ENCODE peak calls at places on chromosomes 2 and 18, in four cellular contexts. One of them, this sample, is unnamed.

GRCh38 chr2:215619989-215620388 is 184.1 kb upstream of the FN1 start:
- DNase-seq in H1: no peak
- DNase-seq in trophoblast cell: peak
- DNase-seq in neuronal stem cell: no peak
- DNase-seq in this sample: no peak

GRCh38 chr2:237324446-237325236 is 89.3 kb downstream of the COL6A3 start:
- DNase-seq in trophoblast cell: peak
- DNase-seq in H1: no peak
- DNase-seq in neuronal stem cell: no peak
- DNase-seq in this sample: peak

GRCh38 chr18:68263481-68263880 is 451.4 kb downstream of the TMX3 start:
- DNase-seq in H1: no peak
- DNase-seq in trophoblast cell: no peak
- DNase-seq in neuronal stem cell: no peak
- DNase-seq in this sample: peak

GRCh38 chr2:23693606-23693951 is 233.3 kb downstream of the ATAD2B start:
- DNase-seq in neuronal stem cell: no peak
- DNase-seq in H1: no peak
- DNase-seq in trophoblast cell: no peak
- DNase-seq in this sample: no peak

GRCh38 chr2:11688222-11689069 is 18.5 kb upstream of the NTSR2 start:
- DNase-seq in trophoblast cell: peak
- DNase-seq in H1: peak
- DNase-seq in neuronal stem cell: peak
- DNase-seq in this sample: peak

GRCh38 chr18:79227617-79228016 is 158.4 kb downstream of the ATP9B start:
- DNase-seq in trophoblast cell: no peak
- DNase-seq in H1: no peak
- DNase-seq in neuronal stem cell: no peak
- DNase-seq in this sample: no peak

GRCh38 chr2:105749583-105750399 is 5.1 kb downstream of the NCK2 start:
- DNase-seq in neuronal stem cell: no peak
- DNase-seq in H1: no peak
- DNase-seq in trophoblast cell: no peak
- DNase-seq in this sample: peak

GRCh38 chr2:26623541-26624497 is 17.3 kb downstream of the CIB4 start:
- DNase-seq in H1: no peak
- DNase-seq in trophoblast cell: no peak
- DNase-seq in neuronal stem cell: no peak
- DNase-seq in this sample: peak

DNA sequence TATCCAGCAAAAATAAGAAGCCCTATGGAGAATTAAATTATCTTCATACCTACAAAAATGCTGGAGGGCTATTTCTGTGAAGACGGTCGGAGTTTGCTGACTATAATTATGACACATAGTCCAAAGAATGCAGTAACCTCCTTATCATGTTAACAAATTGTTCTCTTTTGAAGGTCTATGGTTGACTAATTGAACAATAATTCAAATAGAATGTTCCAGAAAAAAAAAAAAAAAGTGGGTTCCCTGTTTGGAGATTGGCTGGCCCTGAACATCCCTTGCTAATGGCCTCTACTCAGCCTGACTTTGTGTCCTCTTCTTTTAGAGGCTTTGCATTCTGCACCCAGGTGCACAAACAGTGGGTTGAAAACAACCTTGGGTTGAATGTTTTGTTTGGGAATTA is 82.8 kb upstream of the CCBE1 start:
- DNase-seq in H1: no peak
- DNase-seq in trophoblast cell: peak
- DNase-seq in neuronal stem cell: no peak
- DNase-seq in this sample: peak
- H3K4me2 ChIP-seq in H1: no peak
- H3K4me2 ChIP-seq in trophoblast cell: no peak
- H3K4me2 ChIP-seq in neuronal stem cell: no peak
- H3K4me2 ChIP-seq in this sample: no peak

DNA sequence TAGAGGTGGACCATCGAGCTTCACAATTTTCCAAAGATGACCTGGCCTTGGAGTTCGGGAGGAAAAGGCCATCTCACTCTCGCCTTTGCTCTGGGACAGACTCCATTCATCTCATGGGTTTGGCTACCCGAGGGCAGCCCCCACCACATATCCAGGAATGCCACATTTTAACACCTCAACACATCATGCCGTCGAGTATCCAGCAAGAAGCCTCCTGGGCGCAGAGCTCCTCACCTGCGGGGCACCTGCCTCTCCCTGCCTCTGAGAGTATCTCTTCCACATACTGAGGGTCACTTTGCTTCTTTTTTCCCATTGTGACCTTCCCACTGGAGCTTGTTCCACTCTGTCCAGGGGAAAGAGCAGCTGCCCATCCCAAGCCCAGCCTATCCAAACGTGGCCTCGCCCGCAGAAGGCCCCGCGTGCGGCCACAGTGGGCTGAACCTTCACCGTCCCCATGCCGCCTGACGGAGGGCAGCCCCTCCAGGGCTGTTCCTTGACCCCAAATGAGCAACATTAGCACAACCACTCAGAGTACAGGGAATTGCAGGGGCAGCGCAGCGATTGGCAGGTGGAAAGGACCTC is 5.5 kb upstream of the LIMS2 start:
- DNase-seq in trophoblast cell: no peak
- DNase-seq in neuronal stem cell: no peak
- DNase-seq in H1: no peak
- DNase-seq in this sample: no peak
- H3K4me3 ChIP-seq in trophoblast cell: no peak
- H3K4me3 ChIP-seq in neuronal stem cell: no peak
- H3K4me3 ChIP-seq in H1: no peak
- H3K4me3 ChIP-seq in this sample: peak

GRCh38 chr18:48827321-48828200 is 123.2 kb downstream of the SMAD7 start:
- DNase-seq in neuronal stem cell: peak
- DNase-seq in trophoblast cell: no peak
- DNase-seq in H1: peak
- DNase-seq in this sample: peak
- H2BK12ac ChIP-seq in neuronal stem cell: peak
- H2BK12ac ChIP-seq in trophoblast cell: peak
- H2BK12ac ChIP-seq in H1: no peak
- H2BK12ac ChIP-seq in this sample: peak

GRCh38 chr2:191144217-191144616 is 6.6 kb downstream of the STAT4 start:
- DNase-seq in H1: no peak
- DNase-seq in trophoblast cell: no peak
- DNase-seq in neuronal stem cell: no peak
- DNase-seq in this sample: no peak
- H3K4me2 ChIP-seq in H1: no peak
- H3K4me2 ChIP-seq in trophoblast cell: no peak
- H3K4me2 ChIP-seq in neuronal stem cell: no peak
- H3K4me2 ChIP-seq in this sample: no peak

GRCh38 chr2:71465356-71465755 is 12.0 kb downstream of the DYSF start:
- DNase-seq in trophoblast cell: no peak
- DNase-seq in neuronal stem cell: no peak
- DNase-seq in H1: no peak
- DNase-seq in this sample: no peak

GRCh38 chr2:71465961-71466300 is 12.6 kb downstream of the DYSF start:
- DNase-seq in neuronal stem cell: no peak
- DNase-seq in H1: no peak
- DNase-seq in trophoblast cell: no peak
- DNase-seq in this sample: no peak

GRCh38 chr2:71466301-71467179 is 13.2 kb downstream of the DYSF start:
- DNase-seq in H1: peak
- DNase-seq in trophoblast cell: peak
- DNase-seq in neuronal stem cell: peak
- DNase-seq in this sample: peak

GRCh38 chr2:71468279-71469015 is 15.1 kb downstream of the DYSF start:
- DNase-seq in trophoblast cell: no peak
- DNase-seq in H1: no peak
- DNase-seq in neuronal stem cell: no peak
- DNase-seq in this sample: no peak

DNA sequence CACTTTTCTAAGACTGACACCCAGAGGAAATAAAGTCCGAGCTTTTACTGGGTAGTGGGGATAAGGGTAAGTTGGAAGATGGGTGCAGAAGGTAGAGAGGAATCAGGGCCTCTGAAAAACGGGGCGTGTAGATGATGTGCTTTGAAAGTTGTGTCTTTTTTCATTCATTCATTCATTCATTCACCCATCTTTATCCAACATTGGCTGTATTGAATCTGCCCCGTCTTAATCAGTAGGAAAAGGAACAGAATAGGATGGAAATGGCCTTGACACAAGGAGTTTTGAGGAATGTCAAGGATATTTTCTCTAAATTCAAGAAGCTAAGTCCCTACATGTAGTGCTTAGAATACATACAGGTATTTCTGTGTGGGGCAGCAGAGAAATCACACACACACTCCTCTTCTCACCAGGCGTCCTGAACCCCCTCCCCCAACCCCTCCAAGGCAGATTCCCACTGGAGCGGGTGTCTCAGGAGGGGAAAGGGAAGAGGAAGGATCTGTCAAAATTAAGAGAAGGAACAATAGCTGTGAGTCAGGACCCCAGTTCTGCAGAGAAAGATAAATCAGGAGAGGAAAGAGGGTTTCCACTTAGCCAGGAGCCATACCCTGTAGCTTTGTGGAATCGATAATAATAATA is 13.9 kb downstream of the DYSF start:
- DNase-seq in H1: no peak
- DNase-seq in neuronal stem cell: no peak
- DNase-seq in trophoblast cell: no peak
- DNase-seq in this sample: no peak
- H3K4me3 ChIP-seq in H1: peak
- H3K4me3 ChIP-seq in neuronal stem cell: peak
- H3K4me3 ChIP-seq in trophoblast cell: no peak
- H3K4me3 ChIP-seq in this sample: no peak

GRCh38 chr2:10034333-10035052 is 8.9 kb upstream of the KLF11 start:
- DNase-seq in H1: no peak
- DNase-seq in neuronal stem cell: no peak
- DNase-seq in trophoblast cell: no peak
- DNase-seq in this sample: no peak

GRCh38 chr2:10035053-10035422 is 8.3 kb upstream of the KLF11 start:
- DNase-seq in neuronal stem cell: no peak
- DNase-seq in H1: no peak
- DNase-seq in trophoblast cell: no peak
- DNase-seq in this sample: no peak

GRCh38 chr2:10035633-10036032 is 7.7 kb upstream of the KLF11 start:
- DNase-seq in neuronal stem cell: no peak
- DNase-seq in H1: no peak
- DNase-seq in trophoblast cell: no peak
- DNase-seq in this sample: no peak

GRCh38 chr2:10038123-10038522 is 5.2 kb upstream of the KLF11 start:
- DNase-seq in neuronal stem cell: no peak
- DNase-seq in trophoblast cell: no peak
- DNase-seq in H1: no peak
- DNase-seq in this sample: no peak

DNA sequence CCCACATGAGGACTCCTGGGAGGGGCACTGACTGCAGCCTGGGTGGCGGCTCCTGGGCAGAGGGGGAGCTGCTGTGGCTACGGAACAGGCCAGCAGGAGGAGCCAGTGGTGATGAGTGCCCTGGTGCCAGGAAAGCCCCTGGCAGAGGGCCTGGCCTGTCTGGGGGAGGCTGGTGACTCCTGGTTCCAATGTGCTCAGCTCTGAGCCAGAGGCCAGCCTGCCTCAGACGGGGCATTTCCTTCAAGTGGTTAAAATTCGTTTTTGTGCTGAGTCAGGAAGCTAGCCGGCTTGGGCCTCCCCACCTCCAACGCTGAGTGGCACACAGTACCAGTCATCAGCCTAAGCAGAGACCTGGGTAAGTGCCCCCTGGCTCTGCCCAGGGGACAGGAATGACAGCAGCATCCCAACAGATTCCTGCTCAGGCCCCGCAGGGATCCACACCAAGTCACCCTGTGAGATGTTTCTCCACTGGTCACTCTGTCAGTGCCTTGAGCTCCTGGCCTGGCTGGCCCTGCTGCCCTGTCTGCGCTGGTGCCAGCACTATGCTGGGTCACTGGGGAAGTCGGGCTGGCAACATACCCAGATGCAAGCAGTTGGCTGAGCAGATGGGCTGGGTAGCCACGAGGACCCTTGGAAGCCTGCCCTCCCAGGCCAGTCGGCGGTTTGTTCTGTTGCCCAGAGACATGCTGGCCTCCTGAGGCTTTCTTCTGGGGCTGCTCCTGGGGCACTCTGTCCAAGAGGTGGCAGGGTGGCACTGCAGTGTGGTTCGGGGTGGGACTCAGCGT is 7.1 kb upstream of the KLF11 start:
- DNase-seq in neuronal stem cell: no peak
- DNase-seq in H1: no peak
- DNase-seq in trophoblast cell: peak
- DNase-seq in this sample: peak
- H2BK12ac ChIP-seq in neuronal stem cell: no peak
- H2BK12ac ChIP-seq in H1: no peak
- H2BK12ac ChIP-seq in trophoblast cell: no peak
- H2BK12ac ChIP-seq in this sample: peak

DNA sequence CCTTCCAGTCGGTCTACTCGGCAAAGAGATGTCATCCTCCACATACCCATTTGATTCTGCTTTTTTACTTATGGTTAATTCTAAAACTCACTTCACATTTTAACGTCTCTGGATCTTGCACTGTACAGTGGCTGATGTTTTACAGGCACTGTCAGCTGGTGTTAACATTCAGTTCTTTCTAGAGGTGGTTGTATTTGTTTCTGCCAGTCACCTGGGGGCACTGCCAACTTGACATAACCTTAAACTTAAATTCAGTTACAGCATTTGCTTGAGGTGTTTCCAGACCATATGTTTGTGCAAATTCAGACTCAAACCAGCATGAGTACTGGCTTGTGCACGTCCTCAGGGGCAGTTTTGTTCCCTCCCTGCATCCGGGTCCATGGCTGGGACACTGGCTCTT is 5.3 kb upstream of the TMEM185B start:
- DNase-seq in neuronal stem cell: no peak
- DNase-seq in trophoblast cell: no peak
- DNase-seq in H1: no peak
- DNase-seq in this sample: no peak
- H3K4me2 ChIP-seq in neuronal stem cell: no peak
- H3K4me2 ChIP-seq in trophoblast cell: no peak
- H3K4me2 ChIP-seq in H1: no peak
- H3K4me2 ChIP-seq in this sample: no peak

DNA sequence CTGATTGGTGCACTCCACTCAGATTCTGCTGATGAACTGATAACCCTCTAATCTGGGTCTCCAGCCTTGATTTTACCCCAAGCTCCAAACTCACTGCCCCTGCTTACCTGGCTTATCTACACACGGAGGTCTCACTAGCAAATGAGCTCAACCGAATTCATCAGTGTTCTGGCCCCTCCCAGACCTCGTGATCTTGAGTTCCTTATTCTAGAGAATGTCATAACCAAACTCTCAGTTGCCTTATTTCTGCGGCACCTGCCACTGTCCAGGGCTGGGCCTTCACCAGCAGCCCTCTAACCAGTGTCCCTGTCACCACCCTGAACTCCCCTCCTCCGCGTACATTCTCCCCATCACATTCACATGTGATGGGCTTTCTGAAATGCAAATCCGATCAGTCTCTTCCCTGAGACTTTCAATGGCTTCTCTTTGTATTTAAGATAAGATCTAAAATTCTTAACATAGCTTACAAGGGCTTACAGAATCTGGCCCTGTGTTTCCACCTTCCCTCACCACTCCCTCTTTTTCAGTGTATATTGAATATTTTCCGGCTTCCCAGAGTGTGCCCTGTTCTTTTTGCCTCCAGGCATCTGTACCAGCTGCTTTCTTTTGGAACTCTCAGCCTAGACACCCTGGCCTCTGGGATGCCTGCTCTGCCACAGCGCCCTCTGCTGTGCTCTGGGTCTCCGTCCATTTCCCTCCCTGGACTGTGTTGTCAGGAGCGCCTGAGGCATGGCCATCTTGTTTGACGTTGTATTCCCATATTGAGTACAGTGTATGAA is 31.1 kb downstream of the NAB1 start:
- DNase-seq in neuronal stem cell: no peak
- DNase-seq in trophoblast cell: peak
- DNase-seq in H1: peak
- DNase-seq in this sample: peak
- H3K4me3 ChIP-seq in neuronal stem cell: no peak
- H3K4me3 ChIP-seq in trophoblast cell: no peak
- H3K4me3 ChIP-seq in H1: no peak
- H3K4me3 ChIP-seq in this sample: no peak

This sample was measured in mesenchymal stem cell.